ENCODE peak calls at places on chromosomes 12 and 14, in five cellular contexts. C is uterus, P is hypothalamus, M is Kasumi-1, O is frontal cortex. Z is an unnamed sample.

GRCh38 chr12:120399531-120399930 is 30.6 kb upstream of the MSI1 start:
- DNase-seq in C (no peak), P (no peak), M (no peak), O (no peak), Z (no peak)

GRCh38 chr14:89266754-89267153 is 150.3 kb downstream of the FOXN3 start:
- DNase-seq in C (no peak), P (no peak), M (no peak), O (no peak), Z (no peak)

GRCh38 chr12:57632369-57632897 is 568 bp downstream of the B4GALNT1 start:
- DNase-seq in C (no peak), P (no peak), M (no peak), O (peak), Z (no peak)

GRCh38 chr14:52845079-52845478 is 53.7 kb upstream of the GNPNAT1 start:
- DNase-seq in C (no peak), P (no peak), M (no peak), O (no peak), Z (no peak)

GRCh38 chr12:48765753-48766162 is 23.1 kb downstream of the ADCY6 start:
- DNase-seq in C (peak), P (no peak), M (peak), O (no peak), Z (no peak)

GRCh38 chr14:80850197-80850814 is 91.2 kb downstream of the CEP128 start:
- DNase-seq in C (no peak), P (no peak), M (peak), O (no peak), Z (no peak)

GRCh38 chr14:37056473-37056872 is 115.9 kb downstream of the SLC25A21 start:
- DNase-seq in C (no peak), P (no peak), M (no peak), O (peak), Z (no peak)

GRCh38 chr14:103746706-103747105 is 31.1 kb downstream of the ZFYVE21 start:
- DNase-seq in C (no peak), P (no peak), M (no peak), O (no peak), Z (no peak)

GRCh38 chr12:107329569-107330324 is 236.4 kb upstream of the CRY1 start:
- DNase-seq in C (no peak), P (no peak), M (no peak), O (no peak), Z (no peak)

GRCh38 chr12:119050663-119051062 is 69.3 kb downstream of the SRRM4 start:
- DNase-seq in C (no peak), P (no peak), M (no peak), O (no peak), Z (no peak)

GRCh38 chr12:49588761-49589516 is 16.5 kb downstream of the FAM186B start:
- DNase-seq in C (no peak), P (no peak), M (peak), O (no peak), Z (no peak)

GRCh38 chr14:105005329-105005928 is 15.5 kb downstream of the CDCA4 start:
- DNase-seq in C (no peak), P (no peak), M (no peak), O (no peak), Z (no peak)

GRCh38 chr14:101834387-101835165 is 73.1 kb downstream of the PPP2R5C start:
- DNase-seq in C (no peak), P (no peak), M (no peak), O (no peak), Z (no peak)

GRCh38 chr12:96431067-96431466 is 30.8 kb upstream of the CDK17 start:
- DNase-seq in C (no peak), P (no peak), M (no peak), O (no peak), Z (no peak)

GRCh38 chr14:22002860-22003284 is 329.3 kb upstream of the OR4E1 start:
- DNase-seq in C (no peak), P (no peak), M (peak), O (no peak), Z (no peak)

GRCh38 chr12:81726634-81727033 is 32.5 kb downstream of the PPFIA2 start:
- DNase-seq in C (no peak), P (no peak), M (no peak), O (no peak), Z (no peak)

GRCh38 chr12:29026419-29026818 is 122.7 kb upstream of the FAR2 start:
- DNase-seq in C (no peak), P (no peak), M (no peak), O (no peak), Z (no peak)

GRCh38 chr14:54438703-54439102 is 2.5 kb downstream of the CNIH1 start:
- DNase-seq in C (no peak), P (no peak), M (no peak), O (no peak), Z (no peak)